ENCODE peak calls at places on chromosome 15, in six cellular contexts. L is GM13977; R is stimulated activated CD4-positive, alpha-beta T cell treated with anti-CD3 and anti-CD28 coated beads, Interleukin-15, amount 100 ng/mL, for 24 hours; M is HuH-7.5; P is pancreas; N is activated CD4-positive, alpha-beta T cell treated with anti-CD3 and anti-CD28 coated beads, Interleukin-2, amount 50 U/mL, for 4 hours. C is an unnamed sample.

GRCh38 chr15:23866832-23867231 is 179.7 kb upstream of the NDN start:
- DNase-seq in L (no peak), R (no peak), P (no peak), M (no peak), N (no peak), C (peak)

GRCh38 chr15:83843511-83843910 is 189.6 kb downstream of the ADAMTSL3 start:
- DNase-seq in M (no peak), N (no peak), L (no peak), P (no peak), R (no peak), C (peak)

GRCh38 chr15:66740802-66741201 is 38.8 kb downstream of the SMAD6 start:
- DNase-seq in M (no peak), P (no peak), L (no peak), N (no peak), R (no peak), C (no peak)

GRCh38 chr15:72865486-72865885 is 81.9 kb upstream of the ADPGK start:
- DNase-seq in P (no peak), L (no peak), N (no peak), M (no peak), R (no peak), C (no peak)

GRCh38 chr15:67103021-67103420 is 37.6 kb downstream of the SMAD3 start:
- DNase-seq in L (no peak), N (no peak), M (no peak), P (no peak), R (no peak), C (no peak)

GRCh38 chr15:45134682-45135604 is 5.1 kb downstream of the DUOX1 start:
- DNase-seq in R (peak), L (no peak), M (no peak), P (peak), N (no peak), C (no peak)

GRCh38 chr15:68335251-68335650 is 57.7 kb downstream of the FEM1B start:
- DNase-seq in N (no peak), P (peak), M (no peak), L (no peak), R (no peak), C (no peak)

GRCh38 chr15:87167706-87168105 is 1088.0 kb downstream of the AGBL1 start:
- DNase-seq in L (no peak), N (no peak), P (no peak), R (no peak), M (no peak), C (no peak)

GRCh38 chr15:52673734-52674133 is 5.5 kb downstream of the ATOSA start:
- DNase-seq in R (no peak), N (no peak), P (no peak), M (no peak), L (no peak), C (no peak)

GRCh38 chr15:39140060-39140604 is 440.7 kb upstream of the THBS1 start:
- DNase-seq in P (no peak), N (no peak), M (no peak), R (no peak), L (no peak), C (peak)

GRCh38 chr15:77495806-77496589 is 75.3 kb downstream of the HMG20A start:
- DNase-seq in P (no peak), N (no peak), L (no peak), M (no peak), R (no peak), C (peak)

GRCh38 chr15:51144021-51144532 is 49.4 kb upstream of the TNFAIP8L3 start:
- DNase-seq in R (no peak), N (no peak), P (no peak), L (no peak), M (no peak), C (peak)

GRCh38 chr15:90711418-90711824 is 5.7 kb upstream of the BLM start:
- DNase-seq in N (no peak), R (no peak), L (no peak), M (no peak), P (no peak), C (no peak)

GRCh38 chr15:57537072-57537471 is 54.6 kb upstream of the MYZAP start:
- DNase-seq in N (no peak), P (peak), L (no peak), R (no peak), M (no peak), C (peak)

GRCh38 chr15:82646250-82647044 is 716 bp downstream of the CPEB1 start:
- DNase-seq in L (no peak), M (no peak), N (no peak), P (peak), R (peak), C (no peak)

GRCh38 chr15:67091966-67092677 is 26.7 kb downstream of the SMAD3 start:
- DNase-seq in L (no peak), N (no peak), R (no peak), P (no peak), M (no peak), C (no peak)

GRCh38 chr15:32701863-32702262 is 15.9 kb upstream of the GREM1 start:
- DNase-seq in M (no peak), P (no peak), L (no peak), N (no peak), R (no peak), C (peak)

GRCh38 chr15:45021331-45021730 is 1.7 kb upstream of the SORD start:
- DNase-seq in P (peak), N (no peak), L (no peak), R (no peak), M (no peak), C (peak)

GRCh38 chr15:34606545-34606944 is 23.1 kb upstream of the GOLGA8B start:
- DNase-seq in L (no peak), N (no peak), P (no peak), R (no peak), M (no peak), C (peak)

C was measured in iris pigment epithelial cell.